ENCODE peak calls at places on chromosomes 11 and 22, in five cellular contexts. F is GM12878, V is NT2/D1, C is HEK293T, Y is H1. Q is an unnamed sample.

GRCh38 chr22:27377901-27378300 is 423.7 kb downstream of the MN1 start:
- DNase-seq in F (no peak), V (no peak), C (no peak), Y (no peak), Q (no peak)

GRCh38 chr22:27220349-27220748 is 563.0 kb downstream of the MIAT start:
- DNase-seq in F (no peak), V (no peak), C (no peak), Y (no peak), Q (no peak)

GRCh38 chr22:31488988-31489617 is 539 bp downstream of the EIF4ENIF1 start:
- DNase-seq in F (no peak), V (no peak), C (peak), Y (peak), Q (no peak)

GRCh38 chr11:3831378-3832239 is 9.2 kb downstream of the RHOG start:
- DNase-seq in F (no peak), V (no peak), C (no peak), Y (no peak), Q (no peak)

GRCh38 chr11:123063396-123064267 is 1.7 kb upstream of the HSPA8 start:
- DNase-seq in F (no peak), V (peak), C (no peak), Y (no peak), Q (peak)

GRCh38 chr11:102241026-102241425 is 76.3 kb upstream of the BIRC3 start:
- DNase-seq in F (no peak), V (no peak), C (no peak), Y (no peak), Q (no peak)

GRCh38 chr22:35076648-35077047 is 10.7 kb downstream of the ISX start:
- DNase-seq in F (no peak), V (no peak), C (no peak), Y (no peak), Q (no peak)

GRCh38 chr11:6626971-6627761 is 7.9 kb upstream of the TPP1 start:
- DNase-seq in F (no peak), V (no peak), C (no peak), Y (no peak), Q (no peak)

GRCh38 chr11:111001986-111002616 is 243.4 kb upstream of the POU2AF2 start:
- DNase-seq in F (no peak), V (no peak), C (no peak), Y (no peak), Q (no peak)

GRCh38 chr22:46241397-46242007 is 8.6 kb downstream of the CDPF1 start:
- DNase-seq in F (no peak), V (no peak), C (no peak), Y (no peak), Q (no peak)

GRCh38 chr11:131969261-131969660 is 598.8 kb downstream of the NTM start:
- DNase-seq in F (no peak), V (no peak), C (no peak), Y (no peak), Q (no peak)

GRCh38 chr11:10666556-10666955 is 27.0 kb downstream of the IRAG1 start:
- DNase-seq in F (no peak), V (no peak), C (no peak), Y (no peak), Q (no peak)

GRCh38 chr22:34812631-34813030 is 253.3 kb upstream of the ISX start:
- DNase-seq in F (no peak), V (no peak), C (no peak), Y (no peak), Q (no peak)

GRCh38 chr11:106457727-106458126 is 380.3 kb downstream of the AASDHPPT start:
- DNase-seq in F (no peak), V (no peak), C (no peak), Y (no peak), Q (peak)

GRCh38 chr11:90737328-90738050 is 514.6 kb upstream of the CHORDC1 start:
- DNase-seq in F (no peak), V (no peak), C (no peak), Y (no peak), Q (peak)

GRCh38 chr11:280762-281485 is 2.7 kb downstream of the NLRP6 start:
- DNase-seq in F (no peak), V (no peak), C (no peak), Y (peak), Q (no peak)
- TF ChIP-seq SUZ12 in F (no peak), V (no peak), C (no peak), Y (no peak), Q (no peak)

DNA sequence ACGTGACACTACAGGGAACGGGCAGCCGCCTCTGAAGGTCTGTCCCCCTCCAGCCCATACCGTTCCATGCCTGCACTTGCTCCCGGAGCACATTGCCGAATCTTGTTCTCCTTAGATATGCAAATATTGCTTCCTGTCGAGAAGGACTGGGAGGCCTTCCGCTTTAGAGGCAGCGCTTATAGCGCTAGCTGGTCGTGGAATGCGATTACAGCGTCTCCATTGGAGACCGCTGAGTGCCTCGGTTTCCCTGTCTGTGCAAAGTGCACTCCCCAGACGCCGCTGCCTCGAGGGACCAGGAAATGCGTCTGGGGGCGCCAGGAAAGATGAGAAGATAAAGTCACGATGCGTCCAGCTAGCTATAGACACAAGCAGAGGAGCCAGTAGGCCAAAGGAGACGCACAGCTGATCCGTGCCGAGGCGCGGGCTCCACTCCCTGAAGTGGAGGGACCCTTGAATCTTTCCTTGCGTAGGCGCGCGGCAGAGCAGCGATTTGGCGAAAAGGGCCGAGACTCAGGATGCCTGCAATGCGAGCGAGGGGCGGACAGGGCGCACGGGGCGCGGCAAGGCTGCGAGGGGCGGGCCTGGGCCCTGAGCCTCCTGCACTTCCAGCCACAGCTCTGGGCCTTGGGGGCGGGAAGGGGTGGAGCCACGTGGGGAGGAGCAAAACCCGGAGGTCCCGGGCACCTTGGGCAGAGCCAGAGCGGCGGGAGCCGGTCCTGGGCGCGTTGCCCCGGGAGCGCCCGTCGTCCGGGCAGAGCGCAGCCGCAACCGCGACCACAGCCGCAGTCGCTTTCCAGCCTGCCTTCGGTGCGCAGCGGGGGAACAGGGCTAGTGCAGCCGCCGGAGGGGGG is at the start of gene RASSF10:
- DNase-seq in F (no peak), V (peak), C (peak), Y (peak), Q (no peak)
- TF ChIP-seq SUZ12 in F (no peak), V (no peak), C (no peak), Y (no peak), Q (no peak)

GRCh38 chr11:28569099-28569498 is 460.9 kb downstream of the METTL15 start:
- DNase-seq in F (no peak), V (no peak), C (no peak), Y (no peak), Q (no peak)

DNA sequence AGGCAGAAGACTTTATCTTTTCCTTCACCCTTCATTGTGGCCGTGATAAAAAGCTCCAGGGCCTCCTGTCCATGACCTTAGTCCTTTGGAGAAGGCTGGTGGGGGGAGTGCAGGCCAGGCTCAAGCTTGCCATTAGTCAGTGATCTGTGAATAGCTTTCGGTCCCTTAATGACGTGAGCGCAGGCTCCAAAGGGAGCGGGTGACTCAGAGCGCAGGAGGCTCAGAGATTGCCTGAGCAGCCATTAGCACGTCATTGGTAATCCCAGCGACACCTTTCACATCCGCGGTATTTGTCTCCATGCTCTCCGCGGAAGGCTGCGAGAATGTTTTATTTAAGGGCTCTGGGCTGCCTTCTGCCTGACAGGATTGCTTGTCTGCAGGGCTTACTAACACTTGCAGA is 458.5 kb downstream of the METTL15 start:
- DNase-seq in F (no peak), V (peak), C (peak), Y (peak), Q (no peak)
- TF ChIP-seq SUZ12 in F (no peak), V (no peak), C (no peak), Y (no peak), Q (no peak)

DNA sequence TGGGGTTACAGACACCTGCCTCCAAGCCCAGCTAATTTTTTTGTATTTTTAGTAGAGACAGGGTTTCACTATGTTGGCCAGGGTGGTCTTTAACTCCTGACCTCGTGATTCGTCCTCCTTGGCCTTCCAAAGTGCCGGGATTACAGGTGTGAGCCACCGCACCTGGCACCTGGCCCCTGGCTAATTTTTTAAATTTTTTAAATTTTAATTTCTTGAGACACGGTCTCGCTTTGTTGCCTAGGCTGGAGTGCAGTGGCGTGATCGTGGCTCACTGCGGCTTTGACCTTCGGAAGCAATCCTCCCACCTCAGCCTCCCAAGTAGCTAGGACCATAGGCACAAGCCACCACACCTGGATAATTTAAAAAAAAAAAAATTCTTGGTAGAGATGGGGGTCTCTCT is 14.6 kb downstream of the PPP6R2 start:
- DNase-seq in F (no peak), V (no peak), C (no peak), Y (no peak), Q (no peak)
- TF ChIP-seq SUZ12 in F (no peak), V (no peak), C (no peak), Y (no peak), Q (no peak)

GRCh38 chr11:121763526-121763925 is 310.8 kb upstream of the SORL1-AS1 start:
- DNase-seq in F (peak), V (no peak), C (no peak), Y (no peak), Q (no peak)
- TF ChIP-seq SUZ12 in F (no peak), V (no peak), C (no peak), Y (no peak), Q (no peak)

DNA sequence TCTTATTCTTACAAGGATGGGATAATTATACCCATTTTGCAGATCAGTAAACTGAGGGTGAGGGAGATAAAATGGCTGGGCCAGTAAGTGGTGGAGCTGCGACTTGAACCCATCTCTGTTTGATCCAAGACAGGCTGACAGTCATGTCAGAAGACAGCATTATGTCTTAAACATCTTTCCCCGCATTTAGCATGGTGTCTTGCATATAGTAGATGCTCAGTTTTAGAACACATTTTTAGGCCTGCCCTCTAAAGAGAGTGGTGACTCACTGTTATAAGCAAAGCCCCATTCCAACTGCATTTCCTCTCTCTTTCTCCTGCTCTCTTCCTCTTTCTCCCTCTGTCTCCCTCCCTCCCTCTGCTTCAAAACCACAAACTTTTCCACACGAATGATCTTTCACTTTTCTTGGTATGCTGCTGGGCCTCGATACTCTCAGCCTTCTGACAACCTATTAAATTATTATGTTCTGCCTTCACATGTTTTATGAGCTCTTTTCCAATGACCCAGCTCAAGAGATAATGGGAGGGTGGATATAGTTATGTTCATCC is 25.2 kb downstream of the CWC15 start:
- DNase-seq in F (no peak), V (no peak), C (no peak), Y (no peak), Q (no peak)
- TF ChIP-seq SUZ12 in F (no peak), V (no peak), C (no peak), Y (no peak), Q (no peak)

DNA sequence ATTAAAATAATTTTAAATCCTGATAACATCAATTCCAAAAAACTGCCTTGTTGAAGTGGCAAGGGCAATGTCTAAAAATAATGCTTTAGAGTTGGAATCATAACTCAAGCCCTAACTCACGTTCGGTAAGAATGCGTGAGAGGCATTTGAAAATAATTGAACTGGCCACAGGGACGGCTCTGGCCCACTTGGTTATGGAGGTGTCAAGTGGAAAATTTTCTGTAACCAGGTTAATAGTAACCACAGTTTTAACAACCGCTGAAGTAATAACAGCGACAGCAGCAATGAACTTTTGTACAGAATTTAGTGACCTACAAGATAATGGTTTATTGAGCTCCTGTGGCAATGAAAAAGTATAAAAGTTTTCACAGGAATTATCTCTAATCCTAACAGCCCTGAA is 79.4 kb downstream of the ETS1 start:
- DNase-seq in F (no peak), V (no peak), C (no peak), Y (no peak), Q (no peak)
- TF ChIP-seq SUZ12 in F (no peak), V (no peak), C (no peak), Y (no peak), Q (no peak)

GRCh38 chr11:75589933-75590332 is 27.9 kb downstream of the SERPINH1 start:
- DNase-seq in F (no peak), V (no peak), C (no peak), Y (no peak), Q (no peak)

GRCh38 chr11:75591966-75592365 is 29.9 kb downstream of the SERPINH1 start:
- DNase-seq in F (no peak), V (no peak), C (no peak), Y (no peak), Q (no peak)

GRCh38 chr11:75593337-75593915 is 31.4 kb downstream of the SERPINH1 start:
- DNase-seq in F (no peak), V (no peak), C (no peak), Y (no peak), Q (peak)

GRCh38 chr11:75591371-75591770 is 29.3 kb downstream of the SERPINH1 start:
- DNase-seq in F (no peak), V (no peak), C (no peak), Y (no peak), Q (no peak)

GRCh38 chr11:75592699-75593098 is 30.6 kb downstream of the SERPINH1 start:
- DNase-seq in F (no peak), V (no peak), C (no peak), Y (no peak), Q (no peak)
- TF ChIP-seq SUZ12 in F (no peak), V (no peak), C (no peak), Y (no peak), Q (no peak)

GRCh38 chr22:38950527-38951111 is 6.8 kb upstream of the APOBEC3A start:
- DNase-seq in F (no peak), V (no peak), C (no peak), Y (no peak), Q (no peak)
- TF ChIP-seq SUZ12 in F (no peak), V (no peak), C (no peak), Y (no peak), Q (no peak)